ENCODE peak calls at places on chromosome 7, in five cellular contexts. A, P, N, C and M are unnamed samples.

GRCh38 chr7:129256221-129256620 is 31.4 kb downstream of the AHCYL2 start:
- DNase-seq in A (no peak), P (no peak), N (no peak), C (no peak), M (no peak)

GRCh38 chr7:47647213-47647985 is 65.5 kb upstream of the TNS3 start:
- DNase-seq in A (peak; percentile 17), P (no peak), N (peak; percentile 56), C (no peak), M (no peak)

GRCh38 chr7:48084727-48085432 is 4.2 kb upstream of the UPP1 start:
- DNase-seq in A (no peak), P (peak; percentile 74), N (no peak), C (peak; percentile 98), M (peak; percentile 96)

GRCh38 chr7:84237533-84238173 is 43.1 kb upstream of the SEMA3A start:
- DNase-seq in A (no peak), P (no peak), N (no peak), C (peak; percentile 53), M (peak; percentile 46)

GRCh38 chr7:73741600-73741999 is 3.0 kb upstream of the ABHD11 start:
- DNase-seq in A (no peak), P (no peak), N (no peak), C (no peak), M (no peak)

GRCh38 chr7:23470290-23471089 is at the start of gene IGF2BP3:
- DNase-seq in A (no peak), P (peak; percentile 46), N (no peak), C (no peak), M (no peak)

GRCh38 chr7:3649250-3649649 is 348.2 kb downstream of the SDK1 start:
- DNase-seq in A (no peak), P (no peak), N (no peak), C (no peak), M (no peak)

GRCh38 chr7:6375346-6376101 is 72.2 kb downstream of the DAGLB start:
- DNase-seq in A (peak; percentile 18), P (no peak), N (no peak), C (no peak), M (no peak)

GRCh38 chr7:11675163-11675562 is 156.8 kb downstream of the THSD7A start:
- DNase-seq in A (no peak), P (no peak), N (no peak), C (no peak), M (no peak)

GRCh38 chr7:45446195-45446944 is 127.8 kb upstream of the ADCY1 start:
- DNase-seq in A (no peak), P (no peak), N (no peak), C (no peak), M (peak; percentile 52)

GRCh38 chr7:110827287-110827855 is 263.6 kb upstream of the LRRN3 start:
- DNase-seq in A (no peak), P (no peak), N (no peak), C (no peak), M (no peak)